ENCODE peak calls at places on chromosomes 3 and 15, in six cellular contexts. P is EH; J is T47D; Y is CD8-positive, alpha-beta memory T cell; U is nephron progenitor cell; L is dorsolateral prefrontal cortex. O is an unnamed sample.

GRCh38 chr3:188234172-188234571 is 80.2 kb downstream of the LPP start:
- DNase-seq in L (no peak), U (no peak), P (peak), Y (no peak), J (no peak), O (peak)

GRCh38 chr3:172176385-172176784 is 137.0 kb downstream of the FNDC3B start:
- DNase-seq in J (no peak), L (no peak), U (no peak), Y (no peak), P (no peak), O (no peak)

GRCh38 chr3:73661262-73661661 is 36.5 kb upstream of the PDZRN3 start:
- DNase-seq in L (no peak), U (no peak), Y (no peak), J (no peak), P (peak), O (no peak)

GRCh38 chr3:161700998-161701397 is 204.4 kb downstream of the OTOL1 start:
- DNase-seq in U (no peak), J (no peak), P (no peak), Y (no peak), L (no peak), O (no peak)

GRCh38 chr15:69934607-69935006 is 163.1 kb downstream of the TLE3 start:
- DNase-seq in L (no peak), Y (no peak), J (no peak), P (no peak), U (no peak), O (no peak)

GRCh38 chr3:71951842-71952241 is 166.9 kb upstream of the PROK2 start:
- DNase-seq in L (no peak), Y (no peak), U (no peak), P (no peak), J (no peak), O (no peak)

GRCh38 chr3:1609416-1609815 is 489.2 kb upstream of the CNTN4 start:
- DNase-seq in L (no peak), Y (no peak), P (no peak), J (no peak), U (no peak), O (no peak)

GRCh38 chr3:48607519-48607918 is 1.9 kb downstream of the UQCRC1 start:
- DNase-seq in J (no peak), L (no peak), Y (no peak), P (peak), U (no peak), O (peak)

GRCh38 chr3:127325630-127325961 is 37.8 kb upstream of the PRR20G start:
- DNase-seq in Y (no peak), J (no peak), U (no peak), P (no peak), L (no peak), O (no peak)

GRCh38 chr15:91694131-91694828 is 159.2 kb upstream of the SLCO3A1 start:
- DNase-seq in Y (no peak), U (no peak), L (no peak), P (peak), J (no peak), O (no peak)

GRCh38 chr3:49022751-49023171 is 840 bp downstream of the NDUFAF3 start:
- DNase-seq in J (no peak), Y (no peak), L (no peak), U (peak), P (peak), O (peak)

GRCh38 chr3:145807990-145808389 is 353.0 kb downstream of the PLOD2 start:
- DNase-seq in L (no peak), P (peak), Y (no peak), J (no peak), U (no peak), O (no peak)

GRCh38 chr3:128366652-128367051 is 100.0 kb downstream of the DNAJB8 start:
- DNase-seq in P (no peak), L (no peak), J (no peak), Y (no peak), U (no peak), O (peak)

GRCh38 chr15:28955160-28955502 is 69.4 kb downstream of the APBA2 start:
- DNase-seq in J (no peak), Y (peak), L (no peak), P (peak), U (peak), O (peak)

GRCh38 chr3:186109897-186110803 is 1.3 kb upstream of the ETV5 start:
- DNase-seq in L (no peak), U (peak), J (no peak), Y (no peak), P (peak), O (peak)

GRCh38 chr3:130242850-130243569 is 102.5 kb upstream of the COL6A5 start:
- DNase-seq in P (peak), Y (no peak), L (no peak), U (no peak), J (no peak), O (no peak)

GRCh38 chr3:37052860-37053259 is 59.5 kb downstream of the MLH1 start:
- DNase-seq in Y (no peak), U (no peak), L (no peak), P (no peak), J (no peak), O (no peak)

GRCh38 chr3:10816863-10817253 is 830 bp downstream of the SLC6A11 start:
- DNase-seq in L (no peak), J (no peak), U (no peak), Y (no peak), P (no peak), O (no peak)

GRCh38 chr3:42014443-42014945 is 52.6 kb upstream of the ULK4 start:
- DNase-seq in U (no peak), L (no peak), Y (no peak), P (peak), J (no peak), O (peak)

GRCh38 chr15:26260517-26261133 is 397.5 kb upstream of the ATP10A start:
- DNase-seq in Y (no peak), L (peak), U (peak), J (peak), P (peak), O (no peak)

GRCh38 chr3:61983479-61983878 is 389.9 kb downstream of the FEZF2 start:
- DNase-seq in J (no peak), P (no peak), U (no peak), L (no peak), Y (no peak), O (no peak)

O was measured in osteoblast.